ENCODE peak calls at places on chromosomes 1 and 21, in ten cellular contexts. S is DMS153, T is HT-29, D is amygdala, I is activated gamma-delta T cell, C is NCI-H524, F is NAMALWA, P is posterior vena cava, E is fibroblast of lung, R is cerebellar cortex. Q is an unnamed sample.

GRCh38 chr1:24022611-24023359 is 42.7 kb upstream of the SRSF10 start:
- DNase-seq in C (no peak), P (no peak), D (no peak), T (peak), F (no peak), E (peak), R (peak), I (no peak), S (no peak), Q (no peak)

GRCh38 chr1:205358579-205358978 is 1.9 kb upstream of the KLHDC8A start:
- DNase-seq in S (no peak), R (no peak), T (no peak), F (no peak), I (no peak), D (no peak), P (no peak), E (no peak), C (no peak), Q (no peak)

GRCh38 chr1:196317535-196318522 is 290.4 kb downstream of the KCNT2 start:
- DNase-seq in I (no peak), E (peak), D (no peak), S (peak), P (no peak), F (peak), T (peak), C (peak), R (peak), Q (no peak)

GRCh38 chr21:36396314-36396713 is 11.1 kb downstream of the CHAF1B start:
- DNase-seq in S (no peak), C (no peak), P (no peak), T (no peak), F (no peak), I (no peak), R (no peak), E (no peak), D (no peak), Q (no peak)

GRCh38 chr1:41498809-41499208 is 14.3 kb upstream of the EDN2 start:
- DNase-seq in T (no peak), D (no peak), F (no peak), I (no peak), P (no peak), S (no peak), C (no peak), E (peak), R (no peak), Q (peak)

GRCh38 chr1:47533176-47534039 is 95.6 kb downstream of the FOXD2 start:
- DNase-seq in S (peak), T (peak), R (no peak), I (no peak), P (peak), D (no peak), C (no peak), F (no peak), E (peak), Q (peak)

GRCh38 chr1:101915597-101915996 is 81.1 kb downstream of the OLFM3 start:
- DNase-seq in F (no peak), D (no peak), I (no peak), C (no peak), P (no peak), E (no peak), S (no peak), T (no peak), R (peak), Q (no peak)

GRCh38 chr1:159140474-159140873 is 30.9 kb upstream of the CADM3 start:
- DNase-seq in S (no peak), D (no peak), R (peak), F (no peak), P (no peak), E (no peak), I (no peak), C (no peak), T (no peak), Q (no peak)

GRCh38 chr1:111851552-111851951 is 95.9 kb downstream of the DDX20 start:
- DNase-seq in C (no peak), T (no peak), I (no peak), P (peak), E (no peak), S (no peak), D (no peak), R (no peak), F (no peak), Q (no peak)